ENCODE peak calls at places on chromosomes 16 and 17, in eight cellular contexts. G, P, Y, J, K, U, O and R are unnamed samples.

GRCh38 chr16:70324998-70325765 is 21.5 kb upstream of the DDX19A start:
- DNase-seq in O (no peak), Y (no peak), G (no peak), U (no peak), K (no peak), J (no peak), P (no peak), R (no peak)

GRCh38 chr16:1991588-1992474 is 2.1 kb downstream of the SYNGR3 start:
- DNase-seq in K (peak), J (peak), U (peak), G (peak), P (peak), Y (peak), O (peak), R (no peak)

GRCh38 chr17:17237026-17237799 is at the start of gene FLCN:
- DNase-seq in P (peak), G (peak), Y (peak), O (peak), J (peak), K (peak), U (peak), R (peak)

GRCh38 chr16:15536813-15537212 is 102.4 kb downstream of the BMERB1 start:
- DNase-seq in O (no peak), J (no peak), U (no peak), P (no peak), Y (no peak), G (no peak), K (no peak), R (no peak)

GRCh38 chr17:17706140-17707060 is 25.1 kb downstream of the RAI1 start:
- DNase-seq in O (no peak), K (no peak), J (no peak), U (no peak), P (no peak), Y (no peak), G (no peak), R (no peak)

GRCh38 chr16:67951485-67951884 is 7.6 kb upstream of the LCAT start:
- DNase-seq in G (peak), Y (no peak), J (no peak), U (no peak), P (peak), K (no peak), O (no peak), R (no peak)

GRCh38 chr16:9119795-9120194 is 28.4 kb downstream of the HAPSTR1 start:
- DNase-seq in O (no peak), P (no peak), J (no peak), K (no peak), Y (no peak), G (no peak), U (no peak), R (no peak)

GRCh38 chr16:56603589-56603988 is 4.8 kb upstream of the MT2A start:
- DNase-seq in J (no peak), K (peak), Y (no peak), U (no peak), P (peak), G (peak), O (peak), R (peak)

GRCh38 chr17:21376835-21377690 is 906 bp downstream of the KCNJ12 start:
- DNase-seq in K (peak), G (no peak), P (no peak), U (peak), J (peak), Y (no peak), O (peak), R (no peak)

GRCh38 chr17:58328195-58329034 is at the start of gene TSPOAP1:
- DNase-seq in P (peak), J (peak), U (no peak), K (peak), G (no peak), O (no peak), Y (peak), R (no peak)

GRCh38 chr17:19366637-19366972 is 4.1 kb upstream of the B9D1 start:
- DNase-seq in K (no peak), G (no peak), J (no peak), O (no peak), Y (no peak), U (no peak), P (no peak), R (no peak)

GRCh38 chr16:72673118-72673517 is 374.8 kb downstream of the ZFHX3 start:
- DNase-seq in P (no peak), K (no peak), O (no peak), Y (no peak), U (no peak), J (no peak), G (no peak), R (no peak)

GRCh38 chr17:15464211-15464610 is 3.2 kb downstream of the CDRT4 start:
- DNase-seq in O (no peak), Y (no peak), J (no peak), G (no peak), U (no peak), P (peak), K (no peak), R (no peak)

GRCh38 chr17:39627717-39628516 is 1.2 kb downstream of the PPP1R1B start:
- DNase-seq in J (no peak), U (no peak), P (no peak), K (no peak), Y (no peak), G (no peak), O (no peak), R (peak)

GRCh38 chr17:74012465-74012864 is 191.0 kb upstream of the RPL38 start:
- DNase-seq in G (no peak), K (no peak), Y (peak), O (no peak), J (peak), U (no peak), P (no peak), R (peak)

DNA sequence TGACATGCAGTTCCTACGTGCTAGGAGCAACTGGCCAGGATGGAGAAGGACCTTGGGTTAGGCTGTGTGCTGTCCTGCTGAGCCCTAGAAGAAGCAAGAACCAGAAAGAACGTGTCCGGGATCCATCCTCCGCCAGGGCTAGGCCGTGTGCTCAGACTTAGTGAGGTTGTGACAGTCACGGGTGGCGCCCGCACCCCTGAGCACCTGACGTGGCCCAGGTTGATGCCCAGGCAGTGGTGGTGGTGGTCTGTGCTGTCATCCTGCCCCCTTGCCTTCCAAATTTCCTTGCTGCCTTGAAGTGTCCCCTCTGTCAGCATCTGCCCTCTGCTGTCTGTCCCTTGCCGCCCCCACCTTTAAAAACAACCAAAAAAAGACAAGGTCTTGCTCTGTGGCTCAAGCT is 4.2 kb upstream of the GSE1 start:
- DNase-seq in G (no peak), K (no peak), P (no peak), U (no peak), Y (no peak), J (no peak), O (no peak), R (no peak)
- H3K27ac ChIP-seq in G (no peak), K (no peak), P (no peak), U (no peak), Y (no peak), J (no peak), O (no peak), R (no peak)

GRCh38 chr16:66521227-66521626 is 28.7 kb downstream of the TK2 start:
- DNase-seq in U (no peak), O (no peak), Y (no peak), K (no peak), G (no peak), P (no peak), J (no peak), R (no peak)
- H3K27ac ChIP-seq in U (peak), O (no peak), Y (peak), K (peak), G (no peak), P (peak), J (no peak), R (no peak)

GRCh38 chr16:20915733-20916132 is 15.2 kb downstream of the LYRM1 start:
- DNase-seq in J (no peak), P (no peak), O (no peak), K (no peak), Y (no peak), U (no peak), G (no peak), R (no peak)
- H3K27ac ChIP-seq in J (no peak), P (no peak), O (no peak), K (no peak), Y (no peak), U (no peak), G (no peak), R (no peak)

GRCh38 chr17:81904600-81905423 is 2.8 kb downstream of the NPB start:
- DNase-seq in J (peak), O (no peak), G (peak), U (no peak), K (no peak), P (no peak), Y (no peak), R (no peak)
- H3K27ac ChIP-seq in J (no peak), O (no peak), G (no peak), U (no peak), K (no peak), P (no peak), Y (no peak), R (no peak)

DNA sequence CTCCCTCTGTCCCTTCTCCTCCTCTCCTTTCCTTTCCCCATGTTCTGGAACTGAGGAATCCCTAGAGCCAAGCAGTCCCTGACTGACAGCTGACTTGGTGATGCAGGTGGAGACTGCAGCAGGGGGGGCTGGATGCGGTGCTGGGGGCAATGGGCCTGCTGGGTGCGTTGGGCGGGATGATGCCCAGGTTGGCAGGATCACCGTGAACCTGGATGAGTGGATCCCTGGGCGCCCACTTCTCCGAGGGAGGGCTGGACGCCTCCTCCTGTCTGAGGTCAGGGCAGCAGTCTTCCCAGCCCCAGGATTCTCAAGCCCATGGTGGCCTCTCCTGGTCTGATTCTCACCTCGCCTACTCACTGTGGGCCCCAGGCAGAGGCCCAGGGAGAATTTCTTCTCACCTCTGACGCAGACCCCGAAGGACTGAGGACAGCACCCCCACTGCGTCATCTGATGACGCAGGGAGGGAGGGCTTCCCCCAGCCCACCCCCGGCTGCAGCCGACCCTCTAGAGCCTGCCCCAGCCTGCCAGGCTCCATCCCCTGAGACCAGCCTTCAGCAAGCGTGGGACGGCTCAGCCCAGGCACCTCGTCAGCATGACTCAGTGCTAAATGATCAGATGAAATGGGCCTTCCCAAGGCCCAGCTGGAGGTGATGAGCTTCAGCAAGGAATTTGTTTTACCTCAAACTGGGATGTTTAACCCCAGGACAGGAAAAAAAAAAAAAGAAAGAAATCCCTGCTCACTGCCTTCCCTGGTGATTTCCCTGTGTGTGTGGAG is 188.0 kb upstream of the TNRC6C start:
- DNase-seq in G (no peak), J (no peak), Y (no peak), U (peak), O (no peak), P (no peak), K (no peak), R (no peak)
- H3K27ac ChIP-seq in G (no peak), J (no peak), Y (no peak), U (no peak), O (no peak), P (no peak), K (no peak), R (no peak)

GRCh38 chr17:7833011-7833794 is 814 bp upstream of the KDM6B start:
- DNase-seq in P (no peak), Y (no peak), U (no peak), J (no peak), K (no peak), G (peak), O (peak), R (no peak)
- H3K27ac ChIP-seq in P (no peak), Y (peak), U (no peak), J (no peak), K (peak), G (peak), O (peak), R (peak)

GRCh38 chr17:28407130-28407973 is 1.3 kb upstream of the SLC46A1 start:
- DNase-seq in P (no peak), G (no peak), U (peak), J (no peak), O (peak), K (no peak), Y (no peak), R (peak)
- H3K27ac ChIP-seq in P (no peak), G (no peak), U (peak), J (no peak), O (peak), K (no peak), Y (no peak), R (peak)

GRCh38 chr17:2233441-2233947 is 70.1 kb downstream of the SMG6 start:
- DNase-seq in O (no peak), P (no peak), G (no peak), K (no peak), J (no peak), U (no peak), Y (no peak), R (no peak)

GRCh38 chr17:2235792-2236365 is 67.7 kb downstream of the SMG6 start:
- DNase-seq in O (no peak), P (no peak), Y (no peak), G (no peak), U (no peak), J (no peak), K (no peak), R (no peak)

GRCh38 chr17:2230877-2231276 is 72.7 kb downstream of the SMG6 start:
- DNase-seq in O (no peak), K (no peak), Y (no peak), P (no peak), G (no peak), J (no peak), U (no peak), R (no peak)

GRCh38 chr17:2227025-2227699 is 76.4 kb downstream of the SMG6 start:
- DNase-seq in G (no peak), U (peak), O (no peak), J (no peak), Y (no peak), P (no peak), K (peak), R (no peak)

GRCh38 chr17:2232244-2232638 is 71.3 kb downstream of the SMG6 start:
- DNase-seq in U (no peak), G (no peak), P (no peak), Y (no peak), J (no peak), O (no peak), K (no peak), R (no peak)
- H3K27ac ChIP-seq in U (no peak), G (no peak), P (no peak), Y (no peak), J (no peak), O (peak), K (peak), R (no peak)

GRCh38 chr16:48539485-48540221 is 70.3 kb downstream of the N4BP1 start:
- DNase-seq in O (no peak), Y (no peak), K (no peak), G (no peak), P (no peak), J (no peak), U (no peak), R (no peak)

GRCh38 chr16:48538746-48539484 is 71.1 kb downstream of the N4BP1 start:
- DNase-seq in U (no peak), P (no peak), G (no peak), J (no peak), K (peak), Y (no peak), O (no peak), R (peak)

GRCh38 chr16:48542020-48542473 is 67.9 kb downstream of the N4BP1 start:
- DNase-seq in U (peak), J (no peak), G (no peak), O (peak), Y (no peak), K (peak), P (peak), R (peak)

GRCh38 chr16:48541108-48541786 is 68.7 kb downstream of the N4BP1 start:
- DNase-seq in P (no peak), K (no peak), U (no peak), J (no peak), Y (no peak), O (no peak), G (no peak), R (no peak)

GRCh38 chr16:48540222-48540900 is 69.6 kb downstream of the N4BP1 start:
- DNase-seq in Y (no peak), G (no peak), O (no peak), P (no peak), K (no peak), U (no peak), J (no peak), R (no peak)
- H3K27ac ChIP-seq in Y (no peak), G (no peak), O (no peak), P (no peak), K (no peak), U (no peak), J (no peak), R (no peak)